ENCODE peak calls at places on chromosome 11, in six cellular contexts. X is GM12892, W is H1, L is HepG2, P is K562, V is GM12878. Q is an unnamed sample.

GRCh38 chr11:44916797-44917196 is 33.9 kb downstream of the TP53I11 start:
- DNase-seq in X (no peak), W (no peak), L (no peak), P (no peak), V (peak; percentile 25), Q (no peak)

GRCh38 chr11:20031155-20032001 is 128.9 kb downstream of the DBX1 start:
- DNase-seq in X (no peak), W (no peak), L (peak; percentile 87), P (no peak), V (no peak), Q (no peak)

GRCh38 chr11:81644239-81644840 is 1089.3 kb downstream of the FAM181B start:
- DNase-seq in X (peak; percentile 3), W (no peak), L (peak; percentile 60), P (peak; percentile 53), V (no peak), Q (peak; percentile 2)

GRCh38 chr11:68839953-68840641 is 1.6 kb downstream of the CPT1A start:
- DNase-seq in X (no peak), W (no peak), L (no peak), P (peak; percentile 39), V (no peak), Q (no peak)

GRCh38 chr11:65262775-65263174 is 1.0 kb downstream of the POLA2 start:
- DNase-seq in X (no peak), W (no peak), L (no peak), P (peak; percentile 33), V (no peak), Q (no peak)

GRCh38 chr11:75422248-75423231 is 10.5 kb downstream of the KLHL35 start:
- DNase-seq in X (peak; percentile 7), W (no peak), L (peak; percentile 86), P (peak; percentile 62), V (no peak), Q (no peak)

GRCh38 chr11:65431452-65432132 is 9.0 kb downstream of the NEAT1 start:
- DNase-seq in X (no peak), W (no peak), L (no peak), P (no peak), V (no peak), Q (no peak)

GRCh38 chr11:35352107-35352888 is 67.1 kb downstream of the SLC1A2 start:
- DNase-seq in X (no peak), W (no peak), L (no peak), P (peak; percentile 36), V (no peak), Q (no peak)

GRCh38 chr11:20840341-20840740 is 171.0 kb downstream of the NELL1 start:
- DNase-seq in X (no peak), W (no peak), L (no peak), P (no peak), V (no peak), Q (no peak)

GRCh38 chr11:68191661-68192579 is 21.2 kb downstream of the KMT5B start:
- DNase-seq in X (no peak), W (no peak), L (no peak), P (peak; percentile 6), V (no peak), Q (no peak)

GRCh38 chr11:10067629-10068300 is 226.3 kb downstream of the SBF2 start:
- DNase-seq in X (no peak), W (no peak), L (no peak), P (no peak), V (no peak), Q (no peak)

GRCh38 chr11:131678658-131679340 is 308.4 kb downstream of the NTM start:
- DNase-seq in X (no peak), W (no peak), L (no peak), P (no peak), V (no peak), Q (no peak)

GRCh38 chr11:67584205-67584880 is 731 bp downstream of the GSTP1 start:
- DNase-seq in X (no peak), W (peak; percentile 60), L (no peak), P (peak; percentile 72), V (no peak), Q (no peak)

DNA sequence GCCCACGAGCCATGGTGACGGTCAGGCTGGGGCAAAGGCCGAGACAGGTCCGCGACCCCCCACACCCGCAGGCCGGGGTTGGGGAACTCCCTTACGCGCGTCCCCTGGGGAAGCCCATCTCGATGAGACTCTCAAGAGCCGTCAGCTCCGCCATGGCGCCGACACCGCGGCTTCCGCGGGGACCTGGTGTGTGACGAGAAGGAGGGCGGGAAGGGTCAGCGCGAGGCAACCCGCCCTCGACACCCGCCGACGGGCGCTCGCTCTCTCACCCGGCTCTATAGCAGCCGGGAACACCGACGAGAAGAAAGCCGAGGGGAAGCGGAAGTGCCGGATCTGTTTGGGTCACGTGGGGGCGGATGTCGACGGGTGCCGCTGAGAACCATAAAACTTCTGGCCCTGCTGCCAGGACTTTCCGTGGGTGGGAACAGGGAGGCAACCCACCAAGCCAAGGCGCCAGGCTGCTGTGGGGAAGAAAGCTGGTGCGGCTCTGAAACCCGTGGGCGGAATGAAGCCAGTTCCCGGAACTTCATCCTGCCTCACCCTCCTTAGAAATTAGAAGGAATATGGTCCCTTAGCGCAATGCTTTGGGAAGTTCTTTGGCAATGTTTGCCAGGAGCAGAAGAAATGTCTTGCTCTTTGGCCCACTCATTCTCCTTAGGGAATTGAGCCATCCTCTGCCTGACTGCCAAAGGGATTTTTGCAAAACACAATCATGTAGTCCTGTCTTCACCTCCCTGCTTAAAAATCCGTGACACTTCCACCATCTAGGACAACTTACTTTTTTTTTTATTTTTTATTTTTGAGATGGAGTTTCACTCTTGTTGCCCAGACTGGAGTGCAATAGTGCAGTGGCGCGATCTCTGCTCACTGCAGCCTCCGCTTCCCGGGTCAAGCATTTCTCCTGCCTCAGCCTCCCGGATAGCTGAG is at the start of gene UBXN1:
- DNase-seq in X (peak; percentile 91), W (peak; percentile 88), L (peak; percentile 79), P (peak; percentile 88), V (no peak), Q (peak; percentile 93)
- TF ChIP-seq POLR2A in X (peak; percentile 91), W (peak; percentile 79), L (peak; percentile 79), P (peak; percentile 88), V (peak; percentile 94), Q (peak; percentile 94)

GRCh38 chr11:94400839-94401772 is at the start of gene GPR83:
- DNase-seq in X (no peak), W (peak; percentile 59), L (no peak), P (no peak), V (no peak), Q (no peak)
- TF ChIP-seq TAF1 in X (no peak), W (peak; percentile 55), L (no peak), P (no peak), V (no peak), Q (no peak)

GRCh38 chr11:130180896-130181294 is 21.3 kb downstream of the ST14 start:
- DNase-seq in X (no peak), W (no peak), L (no peak), P (no peak), V (no peak), Q (no peak)

GRCh38 chr11:130178992-130179391 is 19.4 kb downstream of the ST14 start:
- DNase-seq in X (no peak), W (no peak), L (no peak), P (no peak), V (no peak), Q (no peak)

GRCh38 chr11:130178441-130178971 is 18.9 kb downstream of the ST14 start:
- DNase-seq in X (no peak), W (no peak), L (no peak), P (no peak), V (no peak), Q (no peak)

GRCh38 chr11:130180491-130180890 is 20.9 kb downstream of the ST14 start:
- DNase-seq in X (no peak), W (no peak), L (no peak), P (no peak), V (no peak), Q (no peak)

GRCh38 chr11:130179396-130180306 is 20.1 kb downstream of the ST14 start:
- DNase-seq in X (no peak), W (no peak), L (no peak), P (no peak), V (no peak), Q (no peak)
- TF ChIP-seq POLR2AphosphoS5 in X (no peak), W (no peak), L (no peak), P (no peak), V (no peak), Q (no peak)

GRCh38 chr11:2699531-2700414 is at the start of gene KCNQ1OT1:
- DNase-seq in X (peak; percentile 94), W (peak; percentile 81), L (peak; percentile 95), P (peak; percentile 93), V (peak; percentile 86), Q (peak; percentile 92)
- TF ChIP-seq POLR2A in X (peak; percentile 99), W (peak; percentile 89), L (no peak), P (peak; percentile 97), V (peak; percentile 100), Q (peak; percentile 98)

GRCh38 chr11:28615542-28615941 is 507.4 kb downstream of the METTL15 start:
- DNase-seq in X (no peak), W (no peak), L (no peak), P (no peak), V (no peak), Q (no peak)
- TF ChIP-seq TAF1 in X (no peak), W (no peak), L (no peak), P (no peak), V (no peak), Q (no peak)

GRCh38 chr11:1963864-1964263 is 16.7 kb downstream of the MRPL23 start:
- DNase-seq in X (no peak), W (no peak), L (no peak), P (no peak), V (no peak), Q (no peak)
- TF ChIP-seq POLR2AphosphoS5 in X (no peak), W (no peak), L (no peak), P (no peak), V (no peak), Q (no peak)

DNA sequence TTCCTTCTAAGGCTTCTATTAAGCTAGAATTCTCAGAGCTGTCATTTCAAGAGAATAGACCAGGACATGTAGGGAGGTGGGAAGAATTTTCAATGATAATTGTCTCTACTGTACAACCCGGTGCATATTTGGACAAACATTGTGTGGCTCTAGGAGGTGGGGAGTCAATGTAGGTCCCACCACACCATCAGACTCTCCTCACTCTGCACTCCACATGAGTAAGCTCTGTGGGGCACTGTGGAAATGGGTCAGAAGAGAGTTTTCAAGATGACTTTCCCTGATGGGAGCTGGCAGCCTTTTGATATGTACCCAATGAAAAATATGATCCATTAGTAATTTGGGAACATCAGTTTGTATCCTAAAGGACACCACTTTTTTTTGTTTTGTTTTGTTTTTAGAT is 33.2 kb downstream of the OR2AG2 start:
- DNase-seq in X (no peak), W (no peak), L (no peak), P (no peak), V (no peak), Q (no peak)
- TF ChIP-seq POLR2A in X (no peak), W (no peak), L (no peak), P (no peak), V (no peak), Q (no peak)

GRCh38 chr11:127412722-127413121 is 412.2 kb upstream of the KIRREL3 start:
- DNase-seq in X (no peak), W (no peak), L (no peak), P (no peak), V (no peak), Q (no peak)

GRCh38 chr11:127412234-127412633 is 411.7 kb upstream of the KIRREL3 start:
- DNase-seq in X (no peak), W (no peak), L (no peak), P (no peak), V (no peak), Q (no peak)

DNA sequence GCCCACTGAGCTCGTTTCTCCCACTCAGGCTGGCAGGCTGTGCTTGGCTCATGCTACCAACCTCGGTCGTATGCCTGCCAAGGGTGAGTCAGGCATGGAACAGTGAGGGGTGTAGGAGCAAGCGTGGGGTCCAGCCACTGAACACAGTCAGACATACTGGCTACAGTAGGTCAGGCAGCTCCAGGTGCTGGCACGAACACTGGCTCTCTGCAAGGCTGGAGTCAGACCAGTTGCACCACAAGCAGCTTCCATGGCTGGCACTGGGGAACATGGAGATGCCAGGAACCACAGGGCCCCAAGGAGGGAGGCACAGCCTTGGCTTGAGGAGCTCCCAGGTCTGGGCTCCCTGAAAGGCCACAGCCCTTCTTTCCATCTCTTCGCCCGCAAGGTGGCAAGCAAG is 410.7 kb upstream of the KIRREL3 start:
- DNase-seq in X (no peak), W (no peak), L (no peak), P (no peak), V (no peak), Q (no peak)
- TF ChIP-seq TAF1 in X (no peak), W (no peak), L (no peak), P (no peak), V (no peak), Q (no peak)